ENCODE peak calls at places on chromosomes 11 and 22, in six cellular contexts. V, L, J, U, E and P are unnamed samples.

GRCh38 chr11:36130401-36130800 is 158.8 kb downstream of the COMMD9 start:
- DNase-seq in J (no peak), L (no peak), V (no peak), U (no peak), E (no peak), P (no peak)

GRCh38 chr22:50175921-50176849 is 5.7 kb downstream of the PANX2 start:
- DNase-seq in J (no peak), U (no peak), V (no peak), E (no peak), L (no peak), P (no peak)

GRCh38 chr11:67167086-67167485 is 48.0 kb downstream of the KDM2A start:
- DNase-seq in E (no peak), J (no peak), L (no peak), V (no peak), U (no peak), P (no peak)

GRCh38 chr22:20839837-20840645 is 18.6 kb downstream of the PI4KA start:
- DNase-seq in L (no peak), V (no peak), U (no peak), E (no peak), J (no peak), P (no peak)

GRCh38 chr22:21567456-21568206 is at the start of gene UBE2L3:
- DNase-seq in J (peak), V (peak), L (peak), E (peak), U (peak), P (peak)

GRCh38 chr22:45903355-45904149 is 73.4 kb downstream of the WNT7B start:
- DNase-seq in J (no peak), V (no peak), L (no peak), U (no peak), E (no peak), P (no peak)

GRCh38 chr22:17972385-17973181 is 51.8 kb downstream of the MICAL3 start:
- DNase-seq in U (no peak), J (no peak), E (peak), L (no peak), V (peak), P (no peak)

GRCh38 chr11:103537904-103538502 is 428.8 kb downstream of the DYNC2H1 start:
- DNase-seq in V (no peak), J (no peak), L (peak), U (no peak), E (no peak), P (no peak)

GRCh38 chr11:12091957-12092558 is 18.3 kb upstream of the MICAL2 start:
- DNase-seq in E (no peak), L (no peak), V (no peak), J (no peak), U (no peak), P (peak)

GRCh38 chr22:30228509-30229359 is 17.8 kb downstream of the LIF start:
- DNase-seq in E (no peak), J (no peak), U (no peak), L (no peak), V (peak), P (no peak)

GRCh38 chr11:7514099-7514725 is 413 bp downstream of the PPFIBP2 start:
- DNase-seq in V (peak), E (peak), U (no peak), J (no peak), L (no peak), P (peak)

GRCh38 chr11:45450189-45450588 is 164.0 kb upstream of the SYT13 start:
- DNase-seq in J (no peak), V (no peak), E (no peak), L (no peak), U (no peak), P (no peak)

GRCh38 chr11:34492806-34493414 is 20.7 kb downstream of the ELF5 start:
- DNase-seq in V (peak), U (no peak), J (peak), E (peak), L (peak), P (peak)

DNA sequence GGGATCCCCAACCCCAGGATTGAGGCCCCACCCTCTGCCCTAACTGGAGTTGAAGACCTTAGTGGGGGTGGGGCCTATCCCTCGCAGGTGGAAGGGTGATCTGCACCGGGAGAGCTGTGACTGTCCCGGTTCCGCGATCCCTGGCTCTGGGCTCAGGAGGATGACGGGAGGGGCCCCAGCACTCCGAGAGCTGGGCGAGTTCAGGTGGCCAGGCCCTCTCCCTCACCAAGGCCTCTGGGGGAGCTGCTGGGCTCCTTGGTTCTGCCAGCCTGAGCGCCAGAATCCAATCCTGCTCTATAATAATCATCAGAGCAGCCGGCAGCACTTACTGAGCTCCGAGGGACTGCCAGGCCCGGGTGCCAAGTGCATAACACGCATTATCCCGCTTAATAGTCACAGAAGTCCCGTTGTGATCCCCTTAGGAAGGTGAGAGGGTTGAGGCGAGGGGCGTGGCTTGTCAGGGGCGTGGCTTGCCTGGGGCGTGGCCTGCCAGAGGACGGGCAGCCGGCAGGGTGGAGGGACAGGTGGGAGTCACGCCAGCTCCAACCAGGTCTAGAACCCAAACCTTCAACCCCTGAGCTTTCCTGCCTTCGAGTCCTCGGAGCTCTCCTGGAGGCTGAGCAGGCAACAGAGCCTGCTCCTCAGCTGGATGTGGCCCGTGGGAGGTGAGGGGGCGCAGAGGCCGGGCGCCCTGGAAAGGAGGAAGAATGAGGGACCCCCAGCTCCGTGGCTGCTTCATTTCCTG is 7.2 kb upstream of the SYT7 start:
- DNase-seq in L (peak), U (no peak), V (peak), E (no peak), J (peak), P (peak)
- TF ChIP-seq EP300 in L (no peak), U (no peak), V (no peak), E (no peak), J (no peak), P (no peak)

DNA sequence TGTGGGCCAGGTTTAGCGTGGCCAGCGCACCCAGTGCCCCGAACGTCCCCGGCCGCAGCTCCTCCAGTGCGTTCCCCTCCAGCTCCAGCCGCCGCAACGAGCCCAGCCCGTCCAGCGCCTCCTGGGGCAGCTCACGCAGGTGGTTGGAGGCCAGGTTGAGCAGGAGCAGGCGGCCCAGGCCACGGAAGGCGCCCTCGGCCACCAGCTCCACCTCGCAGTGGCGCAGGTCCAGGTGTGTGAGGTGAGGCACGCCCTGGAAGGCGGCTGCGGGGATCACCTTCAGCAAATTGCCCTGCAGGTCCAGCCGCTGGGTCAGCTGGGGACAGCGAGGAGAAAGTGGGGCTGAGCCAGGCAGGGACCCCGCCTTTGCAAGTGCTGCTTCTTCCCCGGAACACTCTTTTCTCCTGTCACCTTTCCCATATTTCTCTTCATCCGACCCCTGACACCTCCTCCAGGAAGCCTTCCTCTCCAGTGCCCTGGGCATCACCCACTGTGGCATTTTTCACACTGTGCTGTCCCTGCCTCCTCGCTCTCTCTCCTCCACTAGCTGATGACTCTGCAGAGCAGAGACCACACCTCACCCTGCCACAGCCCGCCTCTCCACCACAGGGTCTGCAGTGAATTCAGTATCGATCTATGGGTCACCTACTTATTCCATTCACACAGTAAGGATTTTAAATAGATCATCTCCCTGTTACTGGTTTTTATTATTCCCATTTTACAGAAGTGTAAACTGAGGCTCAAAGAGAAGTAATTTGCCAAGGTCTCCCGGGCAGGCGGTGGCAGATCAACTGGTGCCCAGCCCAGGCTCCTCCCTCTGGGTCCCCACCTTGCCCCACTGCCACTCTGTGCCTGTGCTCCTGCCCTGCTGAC is 1.9 kb downstream of the CHADL start:
- DNase-seq in V (no peak), L (no peak), E (no peak), J (peak), U (no peak), P (no peak)
- H3K4me3 ChIP-seq in V (no peak), L (no peak), E (no peak), J (no peak), U (peak), P (no peak)

GRCh38 chr11:3865388-3866193 is 10.1 kb downstream of the STIM1 start:
- DNase-seq in J (no peak), E (no peak), V (no peak), L (no peak), U (no peak), P (no peak)

GRCh38 chr11:3866836-3867208 is 11.4 kb downstream of the STIM1 start:
- DNase-seq in U (no peak), L (no peak), J (no peak), V (no peak), E (no peak), P (no peak)

GRCh38 chr11:3861698-3862097 is 6.2 kb downstream of the STIM1 start:
- DNase-seq in L (no peak), U (no peak), V (no peak), E (no peak), J (no peak), P (no peak)

GRCh38 chr11:3866206-3866605 is 10.7 kb downstream of the STIM1 start:
- DNase-seq in L (no peak), J (peak), U (no peak), E (no peak), V (no peak), P (no peak)

DNA sequence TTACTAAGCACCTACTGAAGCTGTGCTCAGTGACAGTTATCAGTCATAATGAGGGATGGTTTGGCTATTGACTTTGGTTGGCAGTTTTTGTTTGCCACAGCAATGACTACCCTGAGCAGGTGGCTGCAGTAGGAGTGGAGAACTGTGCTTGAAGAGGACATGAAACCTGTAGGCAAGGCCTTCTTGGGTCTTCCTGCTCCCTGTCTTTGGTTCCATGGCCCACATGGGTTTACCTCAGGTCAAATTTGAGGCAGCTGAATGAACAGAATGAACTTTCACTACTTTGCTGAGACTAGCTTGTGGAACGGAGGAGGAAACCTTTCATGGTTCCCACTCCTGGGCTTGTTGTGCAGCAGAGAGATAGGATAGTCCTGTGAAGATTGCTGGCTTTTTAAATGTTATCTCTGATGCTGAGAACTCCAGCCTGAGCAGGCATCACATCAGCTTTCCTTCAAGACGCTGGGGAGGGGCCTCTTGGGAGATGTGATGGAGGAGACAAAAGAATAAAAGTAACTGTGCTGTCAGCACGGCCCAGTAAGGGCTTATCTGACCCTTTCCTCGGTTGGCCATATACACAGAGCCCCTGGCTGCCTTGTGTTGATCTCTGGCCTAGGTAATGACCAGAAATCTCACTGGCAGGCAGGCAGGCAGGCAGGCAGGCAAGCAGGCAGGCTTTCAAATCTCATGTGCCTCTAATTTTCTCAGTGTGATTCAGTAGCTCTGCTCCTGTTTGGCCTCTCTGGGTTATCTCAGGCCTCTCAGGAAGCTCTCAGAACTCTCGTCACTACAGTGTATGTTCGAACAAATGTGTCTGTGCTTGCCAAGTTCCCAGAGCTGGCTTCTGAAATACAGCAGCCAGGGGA is 12.0 kb downstream of the STIM1 start:
- DNase-seq in V (no peak), J (peak), L (peak), U (no peak), E (peak), P (no peak)
- TF ChIP-seq EP300 in V (no peak), J (no peak), L (peak), U (no peak), E (no peak), P (no peak)

GRCh38 chr22:24289781-24290181 is 19.1 kb downstream of the SPECC1L start:
- DNase-seq in V (no peak), U (no peak), E (no peak), L (no peak), J (no peak), P (no peak)

GRCh38 chr22:24289138-24289537 is 18.5 kb downstream of the SPECC1L start:
- DNase-seq in V (no peak), E (no peak), L (no peak), U (no peak), J (no peak), P (no peak)

GRCh38 chr22:24291538-24292201 is 21.0 kb downstream of the SPECC1L start:
- DNase-seq in U (no peak), V (no peak), L (no peak), J (no peak), E (no peak), P (no peak)

GRCh38 chr22:24285245-24285644 is 14.6 kb downstream of the SPECC1L start:
- DNase-seq in J (no peak), U (no peak), L (no peak), E (no peak), V (no peak), P (no peak)

DNA sequence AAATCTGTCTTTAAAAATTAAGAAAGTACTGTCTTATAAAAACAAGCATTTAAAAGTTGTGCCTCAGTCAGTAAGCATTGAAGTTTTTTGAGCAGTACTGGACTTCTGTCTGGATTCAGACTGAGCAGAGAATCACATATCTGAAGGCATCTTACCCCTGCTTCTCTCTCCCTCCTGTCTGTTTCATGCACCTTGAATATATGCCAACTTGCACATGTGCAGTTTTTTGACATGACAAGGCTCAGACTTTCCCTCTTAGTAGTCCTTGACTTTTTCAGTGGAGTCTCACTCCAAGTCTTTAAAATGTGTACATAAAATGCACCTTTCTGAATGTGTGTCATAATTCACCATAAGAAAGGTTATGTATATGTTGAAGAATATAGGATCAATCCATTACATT is 19.8 kb downstream of the SPECC1L start:
- DNase-seq in L (no peak), U (no peak), J (no peak), E (no peak), V (no peak), P (no peak)
- H3K4me3 ChIP-seq in L (no peak), U (no peak), J (no peak), E (no peak), V (no peak), P (no peak)

GRCh38 chr22:36584666-36585065 is 55.7 kb upstream of the EIF3D start:
- DNase-seq in V (no peak), J (no peak), L (no peak), E (no peak), U (no peak), P (no peak)

GRCh38 chr22:36586250-36586649 is 57.3 kb upstream of the EIF3D start:
- DNase-seq in V (no peak), L (no peak), E (no peak), J (no peak), U (no peak), P (no peak)

GRCh38 chr22:36586852-36587251 is 57.9 kb upstream of the EIF3D start:
- DNase-seq in E (no peak), V (no peak), U (no peak), J (no peak), L (no peak), P (no peak)

GRCh38 chr22:36587289-36588154 is 58.6 kb upstream of the EIF3D start:
- DNase-seq in J (no peak), V (peak), U (no peak), L (no peak), E (no peak), P (no peak)

GRCh38 chr22:36585841-36586240 is 56.9 kb upstream of the EIF3D start:
- DNase-seq in J (no peak), V (no peak), U (no peak), L (no peak), E (no peak), P (no peak)
- TF ChIP-seq EP300 in J (no peak), V (no peak), U (no peak), L (no peak), E (no peak), P (no peak)

GRCh38 chr11:2901196-2901796 is 15.7 kb upstream of the CDKN1C start:
- DNase-seq in E (no peak), L (no peak), J (no peak), U (no peak), V (no peak), P (no peak)
- H3K4me3 ChIP-seq in E (peak), L (peak), J (peak), U (peak), V (peak), P (peak)

GRCh38 chr11:101770648-101771047 is 144.2 kb upstream of the CEP126 start:
- DNase-seq in U (no peak), J (no peak), L (no peak), E (no peak), V (no peak), P (no peak)
- TF ChIP-seq EP300 in U (no peak), J (no peak), L (no peak), E (no peak), V (no peak), P (no peak)

GRCh38 chr22:44755956-44756361 is 3.6 kb downstream of the ARHGAP8 start:
- DNase-seq in V (no peak), L (no peak), U (no peak), J (peak), E (no peak), P (peak)
- H3K4me3 ChIP-seq in V (no peak), L (no peak), U (no peak), J (no peak), E (no peak), P (peak)

DNA sequence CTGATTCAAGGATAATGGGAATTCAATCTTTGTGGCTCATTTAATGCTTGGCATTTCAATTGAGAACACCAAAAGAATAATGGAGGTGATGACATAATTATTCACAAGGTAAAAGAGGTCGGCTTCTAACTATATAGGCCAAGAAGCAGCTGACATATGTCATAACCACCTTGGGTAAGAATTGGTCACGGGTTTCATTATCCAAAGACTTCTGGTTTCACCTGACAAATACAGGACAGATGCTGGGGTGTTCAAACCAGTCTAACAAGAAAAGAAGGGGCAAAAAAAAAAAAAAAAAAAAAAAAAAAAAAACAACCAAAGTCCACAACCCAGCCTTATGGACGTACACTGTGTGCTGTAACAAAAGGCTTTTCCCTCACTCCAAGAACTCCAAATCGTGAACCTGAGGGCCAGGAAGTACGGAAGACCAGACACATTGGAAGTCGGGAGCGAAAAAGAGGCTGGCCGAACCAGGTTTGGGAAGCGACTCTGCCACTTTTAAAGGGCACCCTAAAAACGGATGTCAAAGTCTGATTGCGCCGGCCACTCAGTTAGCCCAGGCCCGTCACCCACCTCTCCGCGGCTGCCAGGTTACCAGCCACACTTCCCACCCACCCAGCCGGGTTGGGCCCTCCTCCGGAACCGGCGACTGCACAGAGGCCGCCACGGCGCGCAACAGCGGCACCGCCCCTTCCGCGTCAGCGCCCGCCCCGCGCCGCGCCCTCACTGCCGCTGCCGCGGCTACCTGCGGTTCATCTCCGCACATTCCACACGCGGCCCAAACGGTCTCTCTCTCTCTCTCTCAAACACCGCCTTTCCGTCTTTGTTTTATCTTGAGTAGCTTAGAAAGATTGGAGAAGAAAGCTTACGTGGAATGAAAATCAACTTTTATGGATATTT is at the start of gene HARBI1:
- DNase-seq in E (peak), J (peak), U (peak), L (peak), V (peak), P (peak)
- TF ChIP-seq EP300 in E (no peak), J (no peak), U (no peak), L (peak), V (no peak), P (no peak)